ENCODE peak calls at places on chromosomes 4 and X, in nine cellular contexts. G is caudate nucleus; R is heart right ventricle; J is left ventricle myocardium superior; F is activated T-helper 1 cell treated with anti-CD3 and anti-CD28 coated beads, Interleukin-2, amount 50 U/mL, for 16 hours; B is OCI-M1; A is SJSA1; M is Right ventricle myocardium superior; H is glomerular endothelial cell. V is an unnamed sample.

GRCh38 chr4:687048-687974 is 1.6 kb downstream of the SLC49A3 start:
- DNase-seq in G (no peak), R (peak), J (peak), F (no peak), B (peak), A (peak), M (peak), H (no peak), V (peak)

GRCh38 chr4:82801910-82802521 is 3.4 kb upstream of the SCD5 start:
- DNase-seq in G (no peak), R (no peak), J (no peak), F (no peak), B (peak), A (no peak), M (no peak), H (no peak), V (no peak)

GRCh38 chr4:74874785-74875367 is 58.0 kb upstream of the PARM1 start:
- DNase-seq in G (peak), R (peak), J (no peak), F (no peak), B (peak), A (peak), M (no peak), H (peak), V (peak)

GRCh38 chr4:5824635-5825034 is 68.3 kb downstream of the CRMP1 start:
- DNase-seq in G (no peak), R (no peak), J (no peak), F (no peak), B (peak), A (peak), M (no peak), H (no peak), V (no peak)

GRCh38 chr4:170091069-170091696 is 1.4 kb upstream of the AADAT start:
- DNase-seq in G (no peak), R (no peak), J (peak), F (no peak), B (no peak), A (no peak), M (no peak), H (no peak), V (no peak)

GRCh38 chr4:69577245-69577644 is 62.2 kb downstream of the UGT2A2 start:
- DNase-seq in G (no peak), R (no peak), J (no peak), F (no peak), B (no peak), A (no peak), M (no peak), H (no peak), V (no peak)

GRCh38 chrX:125475482-125475881 is 155.8 kb downstream of the TEX13C start:
- DNase-seq in G (no peak), R (no peak), J (no peak), F (no peak), B (no peak), A (no peak), M (no peak), H (no peak), V (no peak)

GRCh38 chr4:2415881-2416563 is 2.4 kb downstream of the ZFYVE28 start:
- DNase-seq in G (no peak), R (no peak), J (no peak), F (no peak), B (no peak), A (no peak), M (no peak), H (no peak), V (no peak)

GRCh38 chrX:155871934-155872333 is 9.2 kb upstream of the VAMP7 start:
- DNase-seq in G (no peak), R (no peak), J (no peak), F (no peak), B (no peak), A (no peak), M (no peak), H (no peak), V (no peak)

GRCh38 chr4:76856183-76856969 is 41.6 kb downstream of the SOWAHB start:
- DNase-seq in G (no peak), R (no peak), J (no peak), F (no peak), B (no peak), A (no peak), M (no peak), H (no peak), V (no peak)

GRCh38 chrX:42384956-42385355 is 393.0 kb downstream of the PPP1R2C start:
- DNase-seq in G (no peak), R (no peak), J (no peak), F (no peak), B (no peak), A (no peak), M (no peak), H (no peak), V (no peak)

GRCh38 chrX:49029876-49030275 is 13.3 kb downstream of the TFE3 start:
- DNase-seq in G (no peak), R (no peak), J (no peak), F (no peak), B (no peak), A (no peak), M (no peak), H (no peak), V (no peak)

GRCh38 chrX:1334854-1335253 is 1.7 kb upstream of the IL3RA start:
- DNase-seq in G (no peak), R (no peak), J (no peak), F (no peak), B (no peak), A (no peak), M (peak), H (no peak), V (no peak)

GRCh38 chrX:112120737-112121136 is 38.2 kb upstream of the TRPC5 start:
- DNase-seq in G (no peak), R (no peak), J (no peak), F (no peak), B (no peak), A (no peak), M (no peak), H (no peak), V (no peak)

GRCh38 chr4:152501846-152502536 is 33.9 kb downstream of the FBXW7 start:
- DNase-seq in G (no peak), R (no peak), J (no peak), F (no peak), B (peak), A (no peak), M (no peak), H (no peak), V (no peak)

GRCh38 chrX:152926279-152926678 is 28.4 kb downstream of the ZNF185 start:
- DNase-seq in G (no peak), R (no peak), J (no peak), F (peak), B (peak), A (peak), M (no peak), H (peak), V (no peak)

GRCh38 chr4:124152130-124152529 is 560.4 kb downstream of the ANKRD50 start:
- DNase-seq in G (no peak), R (no peak), J (no peak), F (no peak), B (no peak), A (no peak), M (no peak), H (no peak), V (no peak)

GRCh38 chrX:14913241-14913640 is 40.0 kb downstream of the MOSPD2 start:
- DNase-seq in G (no peak), R (no peak), J (no peak), F (no peak), B (no peak), A (no peak), M (no peak), H (no peak), V (no peak)

GRCh38 chr4:87005690-87006461 is 71.1 kb downstream of the AFF1 start:
- DNase-seq in G (no peak), R (no peak), J (no peak), F (no peak), B (peak), A (no peak), M (no peak), H (no peak), V (no peak)

GRCh38 chr4:183370786-183371185 is 48.6 kb upstream of the CLDN24 start:
- DNase-seq in G (no peak), R (no peak), J (no peak), F (no peak), B (no peak), A (no peak), M (no peak), H (no peak), V (peak)

V was measured in posterior cingulate gyrus.